ENCODE peak calls at places on chromosomes 3 and 15, in four cellular contexts. B is gastrocnemius medialis, K is psoas muscle, E is suprapubic skin. V is an unnamed sample.

GRCh38 chr3:38151667-38152265 is 13.3 kb downstream of the MYD88 start:
- DNase-seq in E (no peak), K (no peak), B (no peak), V (no peak)

GRCh38 chr15:58795825-58796224 is 24.7 kb downstream of the MINDY2 start:
- DNase-seq in B (no peak), E (no peak), K (no peak), V (no peak)

GRCh38 chr3:100603449-100603848 is 6.0 kb upstream of the ADGRG7 start:
- DNase-seq in E (no peak), B (no peak), K (no peak), V (no peak)

GRCh38 chr15:32688151-32688639 is 29.6 kb upstream of the GREM1 start:
- DNase-seq in E (no peak), K (no peak), B (no peak), V (no peak)

GRCh38 chr3:134790099-134790498 is 5.0 kb upstream of the EPHB1 start:
- DNase-seq in E (no peak), B (no peak), K (no peak), V (no peak)

GRCh38 chr3:151431940-151432339 is 28.9 kb downstream of the IGSF10 start:
- DNase-seq in E (no peak), B (no peak), K (no peak), V (no peak)

GRCh38 chr3:58603606-58604005 is 26.4 kb upstream of the FAM107A start:
- DNase-seq in K (no peak), E (no peak), B (no peak), V (no peak)

GRCh38 chr3:107143206-107143605 is 234.0 kb upstream of the CCDC54 start:
- DNase-seq in B (no peak), E (no peak), K (no peak), V (no peak)

GRCh38 chr15:34815836-34816235 is 20.5 kb upstream of the ACTC1 start:
- DNase-seq in B (no peak), K (no peak), E (no peak), V (no peak)

GRCh38 chr3:48016336-48016973 is at the start of gene MAP4:
- DNase-seq in K (no peak), E (no peak), B (peak; percentile 38), V (no peak)

GRCh38 chr15:47718474-47719440 is 1.5 kb downstream of the SEMA6D start:
- DNase-seq in K (peak; percentile 57), B (peak; percentile 34), E (no peak), V (no peak)

GRCh38 chr15:93305306-93305705 is 216.3 kb upstream of the RGMA start:
- DNase-seq in E (no peak), B (no peak), K (no peak), V (no peak)

GRCh38 chr3:102471001-102471400 is 36.2 kb downstream of the ZPLD1 start:
- DNase-seq in E (no peak), B (no peak), K (no peak), V (no peak)

GRCh38 chr3:183008303-183008702 is 28.0 kb upstream of the DCUN1D1 start:
- DNase-seq in B (no peak), E (no peak), K (no peak), V (no peak)

GRCh38 chr3:161423911-161424522 is 52.7 kb upstream of the SPTSSB start:
- DNase-seq in E (no peak), K (no peak), B (no peak), V (no peak)

GRCh38 chr3:49199244-49199899 is 28.0 kb downstream of the KLHDC8B start:
- DNase-seq in B (peak; percentile 97), K (peak; percentile 99), E (peak; percentile 96), V (peak; percentile 77)

GRCh38 chr3:6421666-6422065 is 439.2 kb upstream of the GRM7 start:
- DNase-seq in K (no peak), E (no peak), B (no peak), V (no peak)

GRCh38 chr3:157335677-157336076 is 101.0 kb upstream of the PTX3 start:
- DNase-seq in K (no peak), B (no peak), E (no peak), V (no peak)

GRCh38 chr3:145411605-145412004 is 749.4 kb downstream of the PLOD2 start:
- DNase-seq in K (no peak), E (no peak), B (no peak), V (no peak)

GRCh38 chr3:156605686-156606605 is 51.0 kb upstream of the SSR3 start:
- DNase-seq in K (peak; percentile 58), E (no peak), B (peak; percentile 23), V (no peak)

GRCh38 chr15:69926011-69926410 is 171.7 kb downstream of the TLE3 start:
- DNase-seq in E (peak; percentile 4), B (no peak), K (no peak), V (no peak)

GRCh38 chr3:6560259-6560658 is 300.7 kb upstream of the GRM7 start:
- DNase-seq in K (no peak), B (no peak), E (no peak), V (no peak)

GRCh38 chr15:66698318-66698961 is 3.6 kb upstream of the SMAD6 start:
- DNase-seq in E (no peak), K (peak; percentile 69), B (peak; percentile 40), V (peak; percentile 72)

DNA sequence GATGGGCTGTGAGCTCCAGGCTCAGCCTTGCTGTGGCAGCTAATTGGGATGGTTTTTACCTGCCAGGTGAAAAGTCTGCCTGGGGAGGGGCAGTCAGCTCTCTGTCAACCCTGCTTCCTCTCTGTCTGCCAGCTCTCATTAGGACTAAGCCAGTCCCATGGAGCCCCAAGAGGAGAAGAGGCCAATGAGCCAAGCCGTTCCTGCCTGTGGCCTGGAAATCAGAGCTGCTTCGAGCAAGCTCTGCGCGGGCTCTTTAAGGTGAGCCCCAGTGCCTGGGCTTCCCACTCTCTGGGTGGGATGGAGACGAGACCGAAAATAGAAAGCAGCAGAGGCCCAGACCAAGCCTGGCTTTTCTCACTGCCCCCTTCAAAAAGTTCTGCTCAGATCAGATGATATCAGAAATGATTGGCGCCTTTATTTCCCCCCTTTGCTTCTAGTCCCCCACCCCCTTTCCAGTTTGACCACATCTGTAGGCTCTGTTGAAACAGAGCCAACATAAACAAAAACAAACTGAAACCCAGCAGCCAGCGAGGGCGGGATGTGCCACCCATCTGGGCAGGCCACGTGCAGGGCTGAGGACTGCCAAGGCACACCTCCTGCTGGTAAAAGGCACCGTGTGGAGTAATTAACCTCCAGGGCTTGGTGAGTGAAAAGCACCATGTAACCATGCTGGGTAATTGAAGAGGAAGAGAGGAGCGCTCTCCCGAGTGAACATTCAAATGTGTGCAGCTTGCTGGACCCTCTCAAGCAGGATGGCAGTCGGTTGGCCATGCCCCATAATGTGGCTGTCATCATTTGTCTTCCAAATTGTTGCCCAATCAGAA is 471.0 kb upstream of the PROK2 start:
- DNase-seq in K (no peak), B (no peak), E (no peak), V (peak; percentile 88)
- TF ChIP-seq CTCF in K (no peak), B (no peak), E (no peak), V (no peak)

GRCh38 chr15:88238618-88239430 is 17.7 kb downstream of the NTRK3 start:
- DNase-seq in K (no peak), E (no peak), B (no peak), V (no peak)
- H3K4me3 ChIP-seq in K (no peak overlapping the region), E (no peak overlapping the region), B (no peak overlapping the region), V (no peak overlapping the region)

GRCh38 chr3:98655666-98656065 is 62.3 kb upstream of the CPOX start:
- DNase-seq in E (no peak), K (no peak), B (no peak), V (no peak)

GRCh38 chr3:98662699-98663098 is 69.3 kb upstream of the CPOX start:
- DNase-seq in E (no peak), B (no peak), K (no peak), V (no peak)

GRCh38 chr3:98651766-98652077 is 58.3 kb upstream of the CPOX start:
- DNase-seq in K (no peak), E (no peak), B (no peak), V (no peak)

GRCh38 chr3:98657429-98657828 is 64.0 kb upstream of the CPOX start:
- DNase-seq in K (no peak), E (no peak), B (no peak), V (no peak)
- TF ChIP-seq CTCF in K (no peak), E (no peak), B (no peak), V (no peak)

DNA sequence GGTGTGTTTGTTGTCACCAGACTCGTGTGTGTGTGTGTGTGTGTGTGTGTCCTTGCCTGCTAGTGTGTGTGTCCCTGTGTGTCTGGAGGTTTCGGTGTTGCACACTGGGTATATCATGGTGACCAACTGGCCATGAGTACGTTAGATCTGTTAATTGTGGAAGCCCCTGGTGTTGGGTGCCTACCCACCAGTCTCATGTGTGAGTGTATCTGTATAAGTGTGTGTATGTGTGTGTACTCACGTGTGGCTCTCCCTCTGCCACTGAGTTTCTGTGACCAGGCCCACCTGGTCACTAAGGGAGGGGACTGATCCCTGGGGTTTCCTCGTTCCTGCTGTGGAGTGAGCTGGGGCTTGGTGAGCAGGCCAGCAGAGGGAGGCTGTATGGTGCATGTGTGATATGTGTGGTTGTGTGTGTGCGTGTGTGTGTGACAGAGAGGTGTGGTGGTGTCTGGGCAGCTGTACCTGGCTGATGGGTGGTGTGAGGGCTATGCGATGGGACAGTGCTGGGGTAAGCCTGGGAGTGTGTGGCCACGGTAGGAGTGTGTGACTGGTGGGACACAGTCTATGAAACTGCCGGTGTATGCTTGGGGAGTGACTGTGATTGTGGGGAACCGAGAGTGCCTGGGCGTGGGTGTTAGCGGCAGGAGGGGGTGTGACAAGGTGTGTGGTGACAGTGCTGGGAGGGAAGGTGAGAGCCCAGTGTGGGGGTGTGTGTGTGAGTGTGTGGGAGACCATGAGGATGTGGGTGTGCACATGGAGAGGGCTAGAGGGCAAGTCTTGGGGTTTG is 1.9 kb downstream of the PRKCD start:
- DNase-seq in K (no peak), B (no peak), E (no peak), V (no peak)
- H3K4me3 ChIP-seq in K (peak overlapping the region; percentile 72), B (no peak overlapping the region), E (peak overlapping the region; percentile 92), V (peak overlapping the region; percentile 99)

GRCh38 chr15:59995568-59996349 is 8.4 kb upstream of the FOXB1 start:
- DNase-seq in K (no peak), E (no peak), B (no peak), V (no peak)

GRCh38 chr15:59993041-59993750 is 10.9 kb upstream of the FOXB1 start:
- DNase-seq in E (no peak), B (no peak), K (no peak), V (no peak)

GRCh38 chr15:59994855-59995557 is 9.1 kb upstream of the FOXB1 start:
- DNase-seq in K (no peak), B (no peak), E (no peak), V (no peak)

GRCh38 chr15:59991919-59992318 is 12.2 kb upstream of the FOXB1 start:
- DNase-seq in K (no peak), B (no peak), E (no peak), V (no peak)

GRCh38 chr15:59993950-59994401 is 10.1 kb upstream of the FOXB1 start:
- DNase-seq in E (no peak), K (no peak), B (no peak), V (no peak)
- TF ChIP-seq CTCF in E (no peak), K (no peak), B (no peak), V (no peak)

V was measured in breast epithelium.